ENCODE peak calls at places on chromosomes 11 and 22, in five cellular contexts. T is right cardiac atrium; Y is activated CD8-positive, alpha-beta T cell treated with anti-CD3 and anti-CD28 coated beads for 36 hours; D is T-cell; B is heart right ventricle. K is an unnamed sample.

GRCh38 chr11:16817321-16817720 is 78.9 kb downstream of the C11orf58 start:
- ATAC-seq in Y (no peak), B (peak), D (no peak), T (no peak), K (no peak)

GRCh38 chr11:100867601-100868000 is 180.5 kb downstream of the ARHGAP42 start:
- ATAC-seq in T (no peak), B (no peak), D (no peak), Y (no peak), K (no peak)

GRCh38 chr11:32116668-32117067 is 25.8 kb downstream of the RCN1 start:
- ATAC-seq in B (no peak), Y (no peak), T (no peak), D (no peak), K (no peak)

GRCh38 chr11:65891180-65892136 is 985 bp downstream of the CCDC85B start:
- ATAC-seq in D (no peak), T (peak), B (peak), Y (peak), K (no peak)

GRCh38 chr22:23820748-23821211 is 18.0 kb downstream of the DERL3 start:
- ATAC-seq in B (no peak), D (no peak), T (no peak), Y (peak), K (peak)

GRCh38 chr11:106471273-106471672 is 393.8 kb downstream of the AASDHPPT start:
- ATAC-seq in B (no peak), T (peak), D (no peak), Y (no peak), K (no peak)

GRCh38 chr11:106031210-106031845 is 9.3 kb upstream of the MSANTD4 start:
- ATAC-seq in Y (no peak), T (no peak), D (no peak), B (no peak), K (peak)

GRCh38 chr11:86861810-86862209 is 61.5 kb downstream of the PRSS23 start:
- ATAC-seq in Y (no peak), T (no peak), D (no peak), B (no peak), K (no peak)

GRCh38 chr22:46676479-46676878 is 56.3 kb downstream of the GRAMD4 start:
- ATAC-seq in D (no peak), B (no peak), T (no peak), Y (no peak), K (no peak)

GRCh38 chr22:48742556-48743343 is 1084.9 kb downstream of the BRD1 start:
- ATAC-seq in B (no peak), T (no peak), Y (no peak), D (no peak), K (no peak)

GRCh38 chr11:67289226-67289650 is at the start of gene ANKRD13D:
- ATAC-seq in D (peak), Y (peak), T (peak), B (no peak), K (no peak)

GRCh38 chr22:25100972-25101371 is 98.7 kb upstream of the CRYBB3 start:
- ATAC-seq in Y (no peak), D (no peak), T (peak), B (no peak), K (no peak)

GRCh38 chr11:110478410-110478809 is 48.7 kb downstream of the FDX1 start:
- ATAC-seq in Y (no peak), B (no peak), D (no peak), T (no peak), K (no peak)

GRCh38 chr11:78787696-78788095 is 213.0 kb upstream of the NARS2 start:
- ATAC-seq in Y (no peak), T (no peak), D (no peak), B (no peak), K (no peak)

GRCh38 chr22:28462041-28462440 is 217.6 kb downstream of the TTC28 start:
- ATAC-seq in T (no peak), D (no peak), B (no peak), Y (peak), K (no peak)

GRCh38 chr22:30861131-30861530 is 107.4 kb downstream of the MORC2 start:
- ATAC-seq in D (no peak), T (no peak), Y (no peak), B (no peak), K (no peak)

GRCh38 chr11:120598517-120599209 is 87.1 kb downstream of the GRIK4 start:
- ATAC-seq in B (no peak), D (no peak), T (no peak), Y (no peak), K (no peak)

GRCh38 chr11:70467196-70468085 is 69.1 kb downstream of the CTTN start:
- ATAC-seq in Y (peak), D (no peak), T (no peak), B (no peak), K (no peak)

GRCh38 chr11:70618471-70619101 is 220.3 kb downstream of the CTTN start:
- ATAC-seq in Y (no peak), T (no peak), B (no peak), D (no peak), K (no peak)

GRCh38 chr11:113562981-113563461 is 87.8 kb upstream of the DRD2 start:
- ATAC-seq in T (no peak), B (no peak), D (no peak), Y (peak), K (peak)

GRCh38 chr11:20197881-20198280 is 37.6 kb upstream of the DBX1 start:
- ATAC-seq in T (no peak), D (no peak), Y (peak), B (no peak), K (peak)

GRCh38 chr22:45504703-45505341 is 2.1 kb downstream of the FBLN1 start:
- ATAC-seq in Y (peak), D (no peak), T (peak), B (peak), K (no peak)

GRCh38 chr11:128200467-128200866 is 386.9 kb downstream of the ETS1 start:
- ATAC-seq in Y (no peak), B (no peak), T (no peak), D (no peak), K (no peak)

GRCh38 chr22:39958916-39959639 is 1.1 kb upstream of the TMA7B start:
- ATAC-seq in B (no peak), D (peak), T (no peak), Y (peak), K (no peak)

GRCh38 chr22:50396751-50397370 is 53.7 kb downstream of the PPP6R2 start:
- ATAC-seq in T (no peak), B (no peak), D (no peak), Y (no peak), K (no peak)

GRCh38 chr22:39617761-39618757 is 47.5 kb downstream of the CACNA1I start:
- ATAC-seq in T (no peak), Y (peak), D (no peak), B (no peak), K (no peak)

GRCh38 chr11:47714554-47715081 is 551 bp downstream of the AGBL2 start:
- ATAC-seq in D (peak), B (peak), T (peak), Y (peak), K (no peak)

GRCh38 chr11:61092280-61092766 is 10.0 kb upstream of the CD5 start:
- ATAC-seq in Y (peak), T (peak), B (no peak), D (peak), K (peak)

GRCh38 chr11:64459016-64459415 is 100.1 kb downstream of the RPS6KA4 start:
- ATAC-seq in B (no peak), T (no peak), D (no peak), Y (no peak), K (no peak)

GRCh38 chr11:109864834-109865557 is 228.2 kb upstream of the ZC3H12C start:
- ATAC-seq in B (no peak), T (no peak), D (no peak), Y (no peak), K (no peak)

GRCh38 chr11:15926071-15926470 is 430.3 kb downstream of the SOX6 start:
- ATAC-seq in Y (no peak), T (no peak), D (no peak), B (no peak), K (no peak)

GRCh38 chr11:73995247-73995646 is 12.6 kb upstream of the UCP2 start:
- ATAC-seq in B (peak), D (peak), Y (peak), T (peak), K (peak)

GRCh38 chr11:130099356-130099755 is 29.7 kb downstream of the APLP2 start:
- ATAC-seq in Y (no peak), B (no peak), D (no peak), T (no peak), K (no peak)

GRCh38 chr11:2102132-2102882 is 36.9 kb downstream of the IGF2 start:
- ATAC-seq in Y (no peak), B (peak), D (no peak), T (peak), K (no peak)

K was measured in activated T-helper 17 cell treated with anti-CD3 and anti-CD28 coated beads, Interleukin-2, amount 50 U/mL, for 72 hours.